ENCODE peak calls at places on chromosomes 12 and 14, in four cellular contexts. Z is GM12891, W is HepG2, T is K562. B is an unnamed sample.

GRCh38 chr14:27148143-27148542 is 550.3 kb upstream of the NOVA1 start:
- DNase-seq in Z (no peak), T (no peak), W (no peak), B (no peak)

GRCh38 chr12:79168687-79169086 is 304.1 kb downstream of the SYT1 start:
- DNase-seq in W (no peak), T (no peak), Z (no peak), B (no peak)

GRCh38 chr12:130818381-130819247 is 20.4 kb downstream of the STX2 start:
- DNase-seq in T (no peak), Z (peak), W (no peak), B (peak)

GRCh38 chr12:115375188-115375991 is 691.4 kb upstream of the TBX3 start:
- DNase-seq in W (peak), Z (peak), T (no peak), B (peak)

GRCh38 chr12:42859612-42860011 is 270.1 kb upstream of the PRICKLE1 start:
- DNase-seq in W (no peak), T (no peak), Z (no peak), B (no peak)

GRCh38 chr12:80472912-80473500 is 29.0 kb downstream of the PTPRQ start:
- DNase-seq in W (peak), Z (no peak), T (no peak), B (no peak)

GRCh38 chr14:24064856-24065255 is 6.5 kb upstream of the CPNE6 start:
- DNase-seq in Z (no peak), T (no peak), W (no peak), B (peak)

GRCh38 chr14:95034806-95035205 is 122.5 kb downstream of the DICER1 start:
- DNase-seq in Z (no peak), W (no peak), T (no peak), B (no peak)

GRCh38 chr14:89327771-89328212 is 89.2 kb downstream of the FOXN3 start:
- DNase-seq in T (no peak), W (no peak), Z (no peak), B (no peak)

GRCh38 chr12:52210186-52210924 is 18.5 kb upstream of the KRT80 start:
- DNase-seq in T (no peak), Z (no peak), W (no peak), B (no peak)

GRCh38 chr12:75977952-75978671 is 53.5 kb downstream of the PHLDA1 start:
- DNase-seq in Z (peak), T (peak), W (peak), B (peak)

GRCh38 chr12:80580254-80580653 is 127.2 kb upstream of the MYF6 start:
- DNase-seq in W (no peak), Z (no peak), T (no peak), B (no peak)

GRCh38 chr12:25328082-25328712 is 77.5 kb upstream of the KRAS start:
- DNase-seq in W (peak), Z (no peak), T (no peak), B (no peak)

GRCh38 chr12:128867466-128867865 is 14.2 kb downstream of the GLT1D1 start:
- DNase-seq in W (no peak), Z (no peak), T (no peak), B (no peak)

GRCh38 chr12:100248886-100249285 is 18.0 kb downstream of the DEPDC4 start:
- DNase-seq in W (no peak), Z (no peak), T (no peak), B (no peak)

GRCh38 chr12:26989873-26990272 is 24.3 kb downstream of the TM7SF3 start:
- DNase-seq in Z (no peak), W (no peak), T (no peak), B (no peak)

GRCh38 chr12:27922591-27923139 is 49.9 kb downstream of the PTHLH start:
- DNase-seq in Z (no peak), W (no peak), T (no peak), B (no peak)

GRCh38 chr12:6700646-6701051 is at the start of gene PIANP:
- DNase-seq in T (no peak), W (no peak), Z (no peak), B (no peak)

GRCh38 chr14:103109789-103110415 is 13.4 kb upstream of the TNFAIP2 start:
- DNase-seq in W (peak), T (peak), Z (no peak), B (no peak)

GRCh38 chr14:90583427-90583826 is 186.6 kb downstream of the CALM1 start:
- DNase-seq in Z (no peak), W (no peak), T (no peak), B (no peak)

GRCh38 chr12:126668538-126668937 is 1598.4 kb upstream of the TMEM132C start:
- DNase-seq in W (no peak), Z (no peak), T (no peak), B (no peak)

GRCh38 chr14:80211143-80212024 is at the start of gene DIO2:
- DNase-seq in Z (no peak), W (no peak), T (no peak), B (no peak)

GRCh38 chr14:84343637-84344036 is 1186.3 kb upstream of the FLRT2 start:
- DNase-seq in Z (no peak), W (no peak), T (no peak), B (no peak)

GRCh38 chr12:49797452-49797782 is 30.8 kb downstream of the NCKAP5L start:
- DNase-seq in T (no peak), Z (no peak), W (no peak), B (no peak)

GRCh38 chr12:80412343-80412953 is 31.6 kb upstream of the PTPRQ start:
- DNase-seq in Z (no peak), W (peak), T (peak), B (no peak)

GRCh38 chr12:75591628-75592027 is 80.2 kb upstream of the KRR1 start:
- DNase-seq in Z (no peak), W (no peak), T (no peak), B (no peak)

DNA sequence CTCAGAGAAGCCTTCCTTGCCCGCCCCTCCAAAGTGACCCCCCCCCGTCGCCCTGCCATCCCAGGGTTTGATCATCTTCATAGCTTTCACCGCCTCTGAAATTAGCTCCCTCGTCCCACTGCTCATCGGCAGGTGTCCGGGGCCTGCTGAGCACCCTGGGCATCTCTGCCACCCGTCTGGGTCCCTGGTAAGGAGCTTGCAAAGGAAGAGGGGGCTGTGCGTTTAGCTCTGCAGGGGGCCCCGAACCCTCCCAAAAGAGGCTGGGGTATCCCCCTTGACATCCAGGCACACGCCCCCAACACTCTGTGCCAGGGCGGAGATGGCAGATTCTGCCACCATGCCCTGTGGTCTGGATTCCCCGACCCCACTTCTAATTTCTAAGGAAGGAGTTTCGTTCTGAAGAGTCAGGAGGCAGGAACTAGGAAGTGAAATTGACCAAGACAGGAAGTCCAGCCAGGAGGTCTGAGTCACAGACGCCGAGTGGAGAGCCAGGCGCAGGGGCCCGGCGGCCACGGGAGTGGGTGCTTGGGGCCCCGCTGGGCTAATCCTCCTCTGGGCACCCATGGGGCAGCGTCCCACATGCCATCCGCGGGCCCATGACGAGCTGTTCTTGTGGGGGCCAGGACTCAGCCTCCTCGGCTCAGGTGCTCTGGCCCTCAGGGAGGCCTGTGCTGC is 95.7 kb downstream of the RFLNA start:
- DNase-seq in T (no peak), Z (peak), W (no peak), B (no peak)
- TF ChIP-seq POLR2AphosphoS5 in T (no peak), Z (peak), W (no peak), B (no peak)

GRCh38 chr14:73937012-73937411 is 12.9 kb downstream of the FAM161B start:
- DNase-seq in Z (no peak), W (no peak), T (no peak), B (no peak)
- TF ChIP-seq TAF1 in Z (no peak), W (no peak), T (no peak), B (no peak)

DNA sequence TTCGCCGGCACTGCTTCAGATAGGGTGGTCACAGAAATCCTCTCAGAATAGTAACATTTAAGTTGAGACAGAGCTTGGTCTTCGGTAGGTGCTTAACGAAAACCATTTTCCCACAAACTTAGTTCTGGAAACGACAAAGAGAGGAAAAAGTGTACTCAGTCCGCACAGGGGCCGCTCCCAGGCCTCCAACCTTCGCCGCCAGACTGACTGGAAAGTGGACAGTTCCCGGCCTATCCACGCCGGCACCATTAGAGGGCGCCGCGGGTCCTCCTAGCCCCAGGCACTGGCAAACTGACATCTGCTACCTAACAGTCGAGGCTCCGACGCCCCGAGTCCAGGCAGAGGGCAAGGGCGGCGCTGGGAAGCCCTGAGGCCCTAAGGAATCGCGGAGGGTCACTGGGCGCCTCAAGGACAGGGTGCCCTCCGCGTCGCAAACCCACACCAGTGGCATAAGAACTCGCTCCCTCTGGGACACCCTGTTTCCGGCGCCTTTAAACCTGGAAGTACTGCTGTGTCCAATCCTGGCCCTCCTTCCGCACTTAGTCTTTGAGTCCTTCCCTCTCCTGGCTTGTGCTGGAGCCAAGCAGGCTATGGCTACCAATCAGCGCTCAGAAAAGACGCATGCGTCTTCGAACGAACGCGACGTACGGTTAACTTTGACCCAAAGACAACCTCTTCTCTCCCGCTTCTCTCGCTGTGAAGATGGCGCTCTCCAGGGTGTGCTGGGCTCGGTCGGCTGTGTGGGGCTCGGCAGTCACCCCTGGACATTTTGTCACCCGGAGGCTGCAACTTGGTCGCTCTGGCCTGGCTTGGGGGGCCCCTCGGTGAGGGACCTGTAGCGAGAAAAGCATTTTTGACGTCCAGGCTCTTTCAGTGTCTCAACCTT is at the start of gene LETMD1:
- DNase-seq in W (peak), Z (peak), T (peak), B (peak)
- TF ChIP-seq POLR2A in W (peak), Z (peak), T (peak), B (peak)

GRCh38 chr12:58850826-58851225 is 69.5 kb downstream of the LRIG3 start:
- DNase-seq in Z (no peak), W (no peak), T (no peak), B (no peak)

GRCh38 chr12:58844161-58844560 is 76.1 kb downstream of the LRIG3 start:
- DNase-seq in Z (no peak), W (no peak), T (no peak), B (no peak)

DNA sequence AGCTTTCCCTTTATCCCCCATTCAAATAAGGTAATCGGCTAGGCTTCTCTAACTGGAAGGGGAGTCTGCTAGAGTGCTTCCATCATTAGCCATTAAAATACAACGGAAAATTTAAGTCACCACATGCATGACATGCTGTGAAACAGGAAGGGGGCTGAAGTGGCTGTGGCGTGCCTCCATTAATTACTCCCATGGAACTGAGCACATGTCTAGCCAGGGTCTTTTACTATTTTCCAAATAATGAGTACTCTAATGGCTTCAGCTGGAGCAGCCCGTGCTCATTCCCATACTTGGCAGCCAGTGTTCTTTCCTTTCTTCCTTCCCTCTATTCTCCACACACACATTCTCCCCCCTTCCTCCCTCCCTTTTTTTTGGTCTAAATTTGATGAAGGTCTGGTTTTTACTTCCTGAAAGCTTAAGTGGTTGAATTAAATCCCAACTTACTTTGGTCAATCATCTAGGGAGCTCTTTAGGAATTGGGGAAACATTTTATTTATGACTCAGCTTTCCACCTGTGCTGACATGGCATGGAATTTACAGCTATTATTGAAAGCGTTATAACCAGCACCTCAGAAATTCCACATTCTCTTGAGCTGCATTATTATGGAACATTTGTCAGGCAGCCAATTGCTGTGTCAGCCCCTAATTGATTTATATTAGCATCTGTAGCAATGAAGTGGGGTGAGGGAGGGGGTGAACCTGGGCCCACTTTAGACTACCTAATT is 72.3 kb downstream of the LRIG3 start:
- DNase-seq in W (no peak), Z (no peak), T (no peak), B (no peak)
- TF ChIP-seq POLR2AphosphoS5 in W (no peak), Z (no peak), T (no peak), B (no peak)

DNA sequence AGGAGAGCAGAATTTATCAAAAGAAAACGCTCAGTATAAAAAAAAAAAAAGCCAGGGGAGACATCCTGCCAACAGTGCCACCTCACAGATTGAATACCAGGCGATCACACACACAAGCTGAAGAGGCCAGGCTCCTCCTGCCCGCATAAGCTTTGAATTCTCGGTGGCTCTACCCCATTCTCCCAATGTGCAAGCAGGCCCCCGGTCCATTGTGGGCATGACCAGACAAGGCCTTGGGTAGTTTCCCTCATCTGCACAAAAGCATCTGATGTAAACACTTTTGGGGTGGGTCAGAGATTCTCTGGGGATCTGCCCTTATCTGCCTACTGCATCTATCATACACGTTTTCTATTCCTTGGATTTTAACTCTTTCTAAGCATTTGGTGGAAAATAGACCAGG is 16.2 kb downstream of the KLRF2 start:
- DNase-seq in W (no peak), T (no peak), Z (no peak), B (no peak)
- TF ChIP-seq TAF1 in W (no peak), T (no peak), Z (no peak), B (no peak)

GRCh38 chr12:95648990-95649791 is 97.9 kb upstream of the USP44 start:
- DNase-seq in Z (no peak), T (no peak), W (no peak), B (no peak)

GRCh38 chr12:95658386-95658785 is 107.1 kb upstream of the USP44 start:
- DNase-seq in T (no peak), Z (no peak), W (no peak), B (no peak)

GRCh38 chr12:95653761-95654546 is 102.7 kb upstream of the USP44 start:
- DNase-seq in T (no peak), W (peak), Z (no peak), B (no peak)
- TF ChIP-seq POLR2A in T (no peak), W (no peak), Z (no peak), B (no peak)

DNA sequence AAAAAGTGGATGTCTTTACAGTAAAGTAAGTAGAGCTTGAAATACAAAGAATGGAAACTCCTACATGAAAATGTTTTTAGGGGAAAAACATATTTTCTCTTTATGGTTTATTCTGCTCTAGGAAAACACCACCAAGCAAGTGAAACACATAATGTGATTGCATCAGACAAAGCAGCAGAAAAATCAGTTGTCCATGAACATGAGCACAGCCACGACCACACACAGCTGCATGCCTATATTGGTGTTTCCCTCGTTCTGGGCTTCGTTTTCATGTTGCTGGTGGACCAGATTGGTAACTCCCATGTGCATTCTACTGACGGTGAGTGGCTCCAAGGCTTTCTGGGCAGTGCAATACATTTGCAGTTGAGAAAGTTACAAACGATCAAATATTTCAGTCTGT is 42.6 kb upstream of the PLEKHD1 start:
- DNase-seq in T (no peak), Z (no peak), W (no peak), B (no peak)
- TF ChIP-seq POLR2AphosphoS5 in T (no peak), Z (no peak), W (no peak), B (no peak)

GRCh38 chr12:65100140-65100539 is 21.0 kb downstream of the WIF1 start:
- DNase-seq in Z (no peak), T (no peak), W (peak), B (no peak)
- TF ChIP-seq TAF1 in Z (no peak), T (no peak), W (no peak), B (no peak)

DNA sequence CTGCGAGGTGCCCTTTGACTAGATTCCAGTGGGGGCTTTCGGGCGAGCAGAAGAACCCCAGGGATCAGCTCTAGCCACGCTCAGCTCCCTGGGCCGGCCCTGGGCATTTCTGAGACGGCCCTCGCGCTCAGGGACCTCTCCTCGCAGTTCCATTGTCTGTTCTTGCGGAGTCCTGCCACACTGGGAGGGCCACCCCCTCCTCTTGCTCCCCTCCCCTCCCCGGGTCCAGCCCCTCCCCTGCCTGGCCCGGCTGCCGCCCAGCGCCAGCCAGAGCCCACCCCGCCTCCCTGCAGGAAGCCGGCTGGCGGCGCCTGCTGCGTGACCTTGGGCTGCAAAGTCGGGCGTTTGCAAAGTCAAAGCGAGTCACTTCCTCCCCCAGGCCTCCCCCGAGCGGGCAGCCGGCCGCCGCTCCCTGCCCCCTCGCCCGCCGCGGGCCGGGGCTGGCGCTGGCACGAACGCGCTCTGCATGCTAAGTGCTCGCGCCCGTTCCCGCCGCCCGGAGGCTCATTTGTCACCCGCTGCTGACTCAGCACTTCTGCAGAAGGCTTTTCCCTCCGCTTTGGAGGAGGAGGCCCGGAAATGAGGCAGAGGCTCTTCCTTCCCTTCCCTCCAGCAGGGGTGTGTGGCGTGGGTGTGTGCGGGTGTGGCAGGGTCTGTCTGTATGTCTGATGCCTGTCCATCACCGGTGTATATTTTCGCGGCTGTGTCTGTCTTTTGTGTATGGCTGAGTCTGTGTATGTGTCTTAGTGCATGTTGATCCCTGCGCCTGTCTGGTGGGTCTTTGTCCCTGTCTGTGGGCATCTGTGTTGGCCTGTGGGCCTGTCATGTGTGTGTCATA is 72.0 kb downstream of the IRF2BPL start:
- DNase-seq in W (peak), Z (peak), T (peak), B (no peak)
- TF ChIP-seq POLR2A in W (peak), Z (peak), T (peak), B (peak)

B was measured in GM12892.